ENCODE peak calls at places on chromosomes 11 and 22, in ten cellular contexts. Q is amniotic epithelial cell; N is T follicular helper cell; O is effector CD4-positive, alpha-beta T cell; T is RWPE1; A is A172; Z is caudate nucleus; V is NCI-H1092; C is cardiac muscle cell; W is BJ. J is an unnamed sample.

GRCh38 chr11:70014291-70014690 is 63.8 kb upstream of the ANO1 start:
- DNase-seq in W (no peak), N (no peak), A (no peak), Q (no peak), O (no peak), V (no peak), C (no peak), Z (no peak), T (no peak), J (no peak)

GRCh38 chr11:2781413-2782274 is 81.8 kb upstream of the KCNQ1OT1 start:
- DNase-seq in C (no peak), A (no peak), N (no peak), O (peak), W (no peak), Q (peak), V (no peak), Z (no peak), T (no peak), J (no peak)

GRCh38 chr11:63908631-63909491 is 8.1 kb downstream of the RCOR2 start:
- DNase-seq in N (no peak), A (no peak), W (no peak), T (no peak), V (no peak), Q (no peak), O (no peak), C (no peak), Z (no peak), J (no peak)

GRCh38 chr11:120273432-120273831 is 33.5 kb downstream of the POU2F3 start:
- DNase-seq in C (peak), T (no peak), Q (peak), W (no peak), V (no peak), A (no peak), N (no peak), Z (no peak), O (no peak), J (no peak)

GRCh38 chr11:121754603-121755002 is 301.8 kb upstream of the SORL1-AS1 start:
- DNase-seq in N (no peak), O (no peak), V (no peak), Z (no peak), T (no peak), Q (peak), W (no peak), C (peak), A (no peak), J (no peak)

GRCh38 chr11:117792241-117792640 is 4.8 kb downstream of the DSCAML1 start:
- DNase-seq in A (no peak), W (no peak), N (no peak), O (no peak), Q (no peak), V (no peak), C (no peak), T (no peak), Z (no peak), J (no peak)

GRCh38 chr11:64501500-64502427 is 89.3 kb upstream of the SLC22A12 start:
- DNase-seq in N (no peak), W (no peak), V (no peak), C (no peak), Q (no peak), O (no peak), Z (no peak), A (no peak), T (no peak), J (no peak)

GRCh38 chr22:47539374-47539773 is 776.9 kb downstream of the TBC1D22A start:
- DNase-seq in Q (no peak), V (no peak), A (no peak), T (no peak), W (no peak), Z (no peak), C (no peak), O (no peak), N (no peak), J (no peak)

GRCh38 chr22:45518580-45518991 is 15.9 kb downstream of the FBLN1 start:
- DNase-seq in T (no peak), N (no peak), V (no peak), O (no peak), W (no peak), Q (no peak), C (no peak), Z (no peak), A (peak), J (no peak)

GRCh38 chr11:123616505-123617198 is 37.8 kb downstream of the SCN3B start:
- DNase-seq in O (no peak), Q (peak), Z (peak), C (peak), N (no peak), A (no peak), T (peak), V (no peak), W (no peak), J (peak)

GRCh38 chr11:33869511-33870422 is 22.1 kb downstream of the LMO2 start:
- DNase-seq in N (no peak), Z (peak), C (peak), O (no peak), A (peak), V (peak), Q (no peak), W (no peak), T (peak), J (no peak)

GRCh38 chr11:78414321-78415051 is 3.1 kb downstream of the GAB2 start:
- DNase-seq in C (peak), O (no peak), A (peak), W (no peak), T (no peak), Z (no peak), V (no peak), Q (peak), N (no peak), J (no peak)

GRCh38 chr11:11043676-11044075 is 185.8 kb upstream of the ZBED5 start:
- DNase-seq in C (no peak), Z (no peak), T (no peak), A (no peak), N (no peak), V (no peak), Q (no peak), W (no peak), O (no peak), J (no peak)

GRCh38 chr22:42270178-42270511 is 308 bp downstream of the TCF20 start:
- DNase-seq in T (peak), V (no peak), W (no peak), N (no peak), Z (no peak), C (no peak), Q (no peak), A (no peak), O (peak), J (no peak)

GRCh38 chr11:95248666-95249467 is 17.9 kb upstream of the SESN3 start:
- DNase-seq in O (no peak), C (no peak), N (no peak), A (no peak), V (no peak), Z (no peak), T (no peak), W (no peak), Q (no peak), J (no peak)